ENCODE peak calls at places on chromosomes 3 and 15, in nine cellular contexts. A is GM10248, L is C1 segment of cervical spinal cord, Y is colonic mucosa, U is coronary artery, W is AG20443, R is psoas muscle, B is RPMI7951, S is GM03348. V is an unnamed sample.

GRCh38 chr3:195032106-195032759 is 238.7 kb downstream of the XXYLT1 start:
- DNase-seq in U (no peak), Y (no peak), L (no peak), W (no peak), B (no peak), R (no peak), S (no peak), A (no peak), V (no peak)

GRCh38 chr15:67033012-67033411 is 32.4 kb upstream of the SMAD3 start:
- DNase-seq in W (no peak), A (no peak), B (no peak), U (no peak), Y (no peak), L (no peak), S (no peak), R (no peak), V (no peak)

GRCh38 chr3:44206301-44206700 is 35.4 kb upstream of the TOPAZ1 start:
- DNase-seq in Y (no peak), L (no peak), U (no peak), R (no peak), A (no peak), B (no peak), S (no peak), W (no peak), V (no peak)

GRCh38 chr3:59775106-59775505 is 725.3 kb upstream of the CFAP20DC start:
- DNase-seq in R (no peak), A (no peak), S (no peak), B (peak; percentile 52), L (no peak), U (no peak), Y (no peak), W (no peak), V (no peak)

GRCh38 chr3:9248232-9249191 is 934 bp downstream of the SRGAP3 start:
- DNase-seq in U (peak; percentile 26), Y (peak; percentile 51), L (peak; percentile 49), S (no peak), A (no peak), B (peak; percentile 17), W (no peak), R (no peak), V (no peak)

GRCh38 chr3:65178703-65179102 is 490.9 kb upstream of the ADAMTS9 start:
- DNase-seq in S (no peak), R (no peak), W (no peak), U (no peak), L (no peak), B (peak; percentile 57), A (no peak), Y (no peak), V (no peak)

GRCh38 chr3:49722896-49723295 is 855 bp downstream of the GMPPB start:
- DNase-seq in R (no peak), U (peak; percentile 76), L (no peak), Y (no peak), S (no peak), A (no peak), W (no peak), B (no peak), V (no peak)

GRCh38 chr15:87939838-87940457 is 316.6 kb downstream of the NTRK3 start:
- DNase-seq in W (no peak), B (peak; percentile 45), A (no peak), Y (no peak), R (no peak), L (no peak), S (no peak), U (no peak), V (no peak)

GRCh38 chr3:171797873-171798272 is 12.4 kb downstream of the PLD1 start:
- DNase-seq in R (no peak), L (no peak), A (no peak), S (no peak), B (no peak), U (no peak), Y (no peak), W (no peak), V (no peak)

GRCh38 chr3:147411777-147412176 is 2.6 kb downstream of the ZIC1 start:
- DNase-seq in U (no peak), S (no peak), B (no peak), Y (no peak), L (no peak), A (no peak), W (no peak), R (no peak), V (no peak)

GRCh38 chr3:107962946-107963345 is 127.9 kb downstream of the CD47 start:
- DNase-seq in W (peak; percentile 20), B (peak; percentile 77), U (no peak), R (no peak), A (no peak), S (no peak), Y (no peak), L (no peak), V (no peak)

GRCh38 chr15:85025516-85026279 is 44.0 kb downstream of the PDE8A start:
- DNase-seq in A (no peak), U (no peak), R (no peak), S (no peak), L (no peak), B (no peak), W (no peak), Y (no peak), V (no peak)

GRCh38 chr15:45128971-45129639 is 574 bp downstream of the DUOXA1 start:
- DNase-seq in Y (no peak), B (no peak), L (no peak), A (no peak), W (no peak), U (no peak), S (no peak), R (no peak), V (no peak)

GRCh38 chr15:61196156-61196555 is 32.9 kb downstream of the RORA start:
- DNase-seq in U (no peak), W (no peak), Y (no peak), R (no peak), L (no peak), B (no peak), S (no peak), A (no peak), V (no peak)

GRCh38 chr3:194140520-194141414 is 4.8 kb downstream of the HES1 start:
- DNase-seq in A (peak; percentile 38), B (peak; percentile 88), W (peak; percentile 42), L (no peak), R (peak; percentile 57), U (peak; percentile 83), Y (peak; percentile 63), S (peak; percentile 56), V (peak; percentile 23)

GRCh38 chr3:1943395-1944118 is 155.1 kb upstream of the CNTN4 start:
- DNase-seq in L (no peak), Y (no peak), R (no peak), S (no peak), A (no peak), B (no peak), W (no peak), U (no peak), V (no peak)

GRCh38 chr3:130939753-130940152 is 45.9 kb downstream of the ATP2C1 start:
- DNase-seq in S (peak; percentile 11), Y (no peak), U (no peak), A (no peak), W (no peak), R (no peak), L (no peak), B (no peak), V (no peak)

GRCh38 chr3:49880581-49881328 is 11.0 kb upstream of the CAMKV start:
- DNase-seq in Y (no peak), U (no peak), L (no peak), W (no peak), R (no peak), S (no peak), A (no peak), B (no peak), V (no peak)

GRCh38 chr3:9056581-9056980 is 93.3 kb upstream of the RAD18 start:
- DNase-seq in B (no peak), R (no peak), Y (no peak), A (no peak), W (no peak), L (no peak), U (no peak), S (no peak), V (peak; percentile 9)

GRCh38 chr3:195337747-195338146 is 66.8 kb upstream of the XXYLT1 start:
- DNase-seq in S (no peak), Y (no peak), R (no peak), L (no peak), W (no peak), U (no peak), B (no peak), A (no peak), V (no peak)

GRCh38 chr3:115347737-115348136 is 200.6 kb upstream of the ZBTB20 start:
- DNase-seq in U (no peak), W (no peak), R (no peak), A (no peak), Y (no peak), L (no peak), B (no peak), S (no peak), V (no peak)

GRCh38 chr15:96869122-96869521 is 538.6 kb downstream of the NR2F2 start:
- DNase-seq in R (no peak), U (no peak), L (no peak), A (no peak), B (peak; percentile 72), S (no peak), W (no peak), Y (no peak), V (no peak)

GRCh38 chr3:27219127-27219860 is 149.9 kb downstream of the NEK10 start:
- DNase-seq in L (no peak), B (peak; percentile 49), R (no peak), S (peak; percentile 19), W (no peak), Y (peak; percentile 71), U (no peak), A (no peak), V (no peak)

GRCh38 chr15:90691982-90692773 is 25.0 kb upstream of the BLM start:
- DNase-seq in B (no peak), W (no peak), R (no peak), L (no peak), S (no peak), U (no peak), A (peak; percentile 41), Y (no peak), V (no peak)

GRCh38 chr3:23264413-23264812 is 61.3 kb downstream of the UBE2E2 start:
- DNase-seq in A (no peak), L (no peak), W (peak; percentile 77), U (no peak), Y (no peak), B (peak; percentile 51), S (peak; percentile 77), R (no peak), V (no peak)

GRCh38 chr3:106176734-106177133 is 307.9 kb upstream of the CBLB start:
- DNase-seq in R (no peak), B (peak; percentile 44), A (peak; percentile 45), W (peak; percentile 16), U (no peak), S (peak; percentile 5), Y (no peak), L (no peak), V (no peak)

GRCh38 chr15:75420698-75421097 is 30.8 kb downstream of the SIN3A start:
- DNase-seq in B (no peak), W (no peak), U (no peak), A (no peak), L (no peak), Y (no peak), S (peak; percentile 16), R (no peak), V (no peak)

GRCh38 chr15:38564557-38565286 is at the start of gene RASGRP1:
- DNase-seq in S (peak; percentile 81), R (peak; percentile 55), U (no peak), L (no peak), W (peak; percentile 87), A (peak; percentile 84), B (peak; percentile 29), Y (peak; percentile 75), V (no peak)

GRCh38 chr15:83871808-83872559 is 218.1 kb downstream of the ADAMTSL3 start:
- DNase-seq in A (peak; percentile 33), B (peak; percentile 63), U (no peak), L (no peak), Y (no peak), S (peak; percentile 73), W (peak; percentile 61), R (no peak), V (no peak)

GRCh38 chr15:46567968-46568367 is 933.1 kb downstream of the SQOR start:
- DNase-seq in A (no peak), Y (no peak), S (no peak), B (no peak), R (no peak), W (no peak), L (no peak), U (no peak), V (no peak)

GRCh38 chr3:155497930-155498647 is 204.6 kb upstream of the STRIT1 start:
- DNase-seq in W (peak; percentile 78), R (no peak), U (no peak), S (peak; percentile 69), B (peak; percentile 92), L (no peak), Y (no peak), A (no peak), V (no peak)

V was measured in substantia nigra.